ENCODE peak calls at places on chromosome 1, in nine cellular contexts. J is fibroblast of mammary gland, W is T follicular helper cell, C is NCI-H1105 treated with DMSO at 0.1 percent for 48 hours, Q is hypothalamus, T is BJ, P is lower leg skin, E is fibroblast of the aortic adventitia, O is Ammon's horn. L is an unnamed sample.

GRCh38 chr1:243842978-243843490 is 7.0 kb downstream of the AKT3 start:
- DNase-seq in O (no peak), E (peak), J (peak), C (no peak), W (no peak), Q (no peak), T (peak), P (no peak), L (peak)

GRCh38 chr1:198125995-198126758 is 30.6 kb upstream of the NEK7 start:
- DNase-seq in C (no peak), J (peak), O (no peak), W (no peak), Q (no peak), E (peak), P (no peak), T (no peak), L (peak)

GRCh38 chr1:40899230-40899870 is 37.2 kb upstream of the CITED4 start:
- DNase-seq in J (no peak), W (no peak), O (no peak), E (no peak), Q (no peak), P (no peak), T (no peak), C (no peak), L (no peak)

GRCh38 chr1:54984126-54984842 is 3.9 kb downstream of the TMEM61 start:
- DNase-seq in T (no peak), P (peak), Q (no peak), E (no peak), W (no peak), J (no peak), O (no peak), C (no peak), L (no peak)

GRCh38 chr1:88079036-88079435 is 605.0 kb upstream of the PKN2 start:
- DNase-seq in P (no peak), T (no peak), J (peak), E (peak), W (no peak), C (no peak), Q (no peak), O (no peak), L (no peak)

GRCh38 chr1:8510041-8510823 is 192.3 kb downstream of the SLC45A1 start:
- DNase-seq in O (peak), T (peak), E (peak), J (peak), C (no peak), W (peak), P (no peak), Q (no peak), L (peak)

GRCh38 chr1:9069324-9070100 is at the start of gene SLC2A5:
- DNase-seq in C (no peak), J (peak), P (no peak), E (peak), T (no peak), O (peak), Q (peak), W (no peak), L (peak)

GRCh38 chr1:143652744-143653143 is 319.0 kb downstream of the FAM72C start:
- DNase-seq in T (no peak), W (no peak), E (no peak), O (no peak), P (no peak), Q (no peak), J (no peak), C (no peak), L (no peak)

L was measured in MG63.